ENCODE peak calls at places on chromosome 15, in four cellular contexts. C, R, Q and E are unnamed samples.

GRCh38 chr15:74272812-74273211 is 36.7 kb downstream of the CCDC33 start:
- DNase-seq in C (no peak), R (no peak), Q (no peak), E (peak)

GRCh38 chr15:70463453-70463834 is 299.9 kb downstream of the UACA start:
- DNase-seq in C (no peak), R (no peak), Q (no peak), E (no peak)

GRCh38 chr15:99955181-99955525 is 221.9 kb upstream of the LYSMD4 start:
- DNase-seq in C (no peak), R (no peak), Q (no peak), E (peak)

GRCh38 chr15:77693576-77693975 is 60.9 kb upstream of the LINGO1 start:
- DNase-seq in C (no peak), R (no peak), Q (no peak), E (no peak)

GRCh38 chr15:46344115-46344749 is 709.4 kb downstream of the SQOR start:
- DNase-seq in C (no peak), R (no peak), Q (no peak), E (no peak)

GRCh38 chr15:37099321-37100108 is 834 bp downstream of the MEIS2 start:
- DNase-seq in C (peak), R (no peak), Q (peak), E (peak)

GRCh38 chr15:67834593-67835348 is 5.1 kb downstream of the RNU6-1 start:
- DNase-seq in C (no peak), R (no peak), Q (no peak), E (no peak)

GRCh38 chr15:88018865-88019626 is 237.5 kb downstream of the NTRK3 start:
- DNase-seq in C (no peak), R (no peak), Q (no peak), E (no peak)

GRCh38 chr15:54149115-54149531 is 170.9 kb downstream of the UNC13C start:
- DNase-seq in C (no peak), R (no peak), Q (no peak), E (no peak)

GRCh38 chr15:95872366-95872771 is 458.1 kb upstream of the NR2F2 start:
- DNase-seq in C (no peak), R (no peak), Q (no peak), E (peak)

GRCh38 chr15:47516576-47517371 is 200.5 kb upstream of the SEMA6D start:
- DNase-seq in C (no peak), R (no peak), Q (no peak), E (peak)

GRCh38 chr15:49387471-49387870 is 35.6 kb upstream of the FGF7 start:
- DNase-seq in C (no peak), R (no peak), Q (no peak), E (no peak)

GRCh38 chr15:63502843-63503738 is 1.3 kb upstream of the USP3 start:
- DNase-seq in C (peak), R (peak), Q (peak), E (peak)

GRCh38 chr15:87707581-87708130 is 548.9 kb downstream of the NTRK3 start:
- DNase-seq in C (no peak), R (no peak), Q (no peak), E (no peak)

GRCh38 chr15:70336425-70337009 is 238.8 kb upstream of the TLE3 start:
- DNase-seq in C (no peak), R (no peak), Q (no peak), E (no peak)

GRCh38 chr15:29596266-29596665 is 226.0 kb downstream of the TJP1 start:
- DNase-seq in C (no peak), R (no peak), Q (no peak), E (peak)

GRCh38 chr15:55221090-55222011 is 24.6 kb upstream of the RSL24D1 start:
- DNase-seq in C (no peak), R (no peak), Q (no peak), E (peak)

GRCh38 chr15:25849431-25849921 is 13.7 kb downstream of the ATP10A start:
- DNase-seq in C (no peak), R (no peak), Q (no peak), E (peak)

GRCh38 chr15:68431792-68432401 is at the start of gene ITGA11:
- DNase-seq in C (peak), R (no peak), Q (no peak), E (peak)

GRCh38 chr15:91023720-91024119 is 1.3 kb upstream of the VPS33B start:
- DNase-seq in C (no peak), R (no peak), Q (no peak), E (no peak)

GRCh38 chr15:53530762-53531161 is 228.7 kb downstream of the WDR72 start:
- DNase-seq in C (no peak), R (no peak), Q (no peak), E (no peak)

GRCh38 chr15:76208786-76209424 is 102.4 kb downstream of the ETFA start:
- DNase-seq in C (no peak), R (no peak), Q (no peak), E (no peak)

GRCh38 chr15:25366058-25366457 is 72.8 kb downstream of the UBE3A start:
- DNase-seq in C (no peak), R (no peak), Q (no peak), E (peak)

GRCh38 chr15:32935139-32935538 is 217.3 kb downstream of the GREM1 start:
- DNase-seq in C (no peak), R (no peak), Q (no peak), E (no peak)

GRCh38 chr15:69194854-69195253 is 34.4 kb downstream of the GLCE start:
- DNase-seq in C (no peak), R (no peak), Q (no peak), E (no peak)

GRCh38 chr15:45458746-45459403 is 63.7 kb downstream of the SLC30A4 start:
- DNase-seq in C (peak), R (peak), Q (peak), E (peak)

GRCh38 chr15:51621917-51622268 is 678 bp downstream of the DMXL2 start:
- DNase-seq in C (peak), R (no peak), Q (peak), E (peak)

GRCh38 chr15:63040509-63040908 is 2.0 kb upstream of the TPM1 start:
- DNase-seq in C (no peak), R (no peak), Q (no peak), E (no peak)

GRCh38 chr15:83380682-83381081 is 66.5 kb upstream of the SH3GL3 start:
- DNase-seq in C (no peak), R (no peak), Q (peak), E (peak)

GRCh38 chr15:27238209-27238608 is 267.2 kb downstream of the GABRG3 start:
- DNase-seq in C (no peak), R (no peak), Q (no peak), E (no peak)

GRCh38 chr15:70348581-70349344 is 251.0 kb upstream of the TLE3 start:
- DNase-seq in C (peak), R (no peak), Q (peak), E (no peak)

GRCh38 chr15:74430510-74430951 is 3.2 kb downstream of the SEMA7A start:
- DNase-seq in C (no peak), R (no peak), Q (no peak), E (no peak)

DNA sequence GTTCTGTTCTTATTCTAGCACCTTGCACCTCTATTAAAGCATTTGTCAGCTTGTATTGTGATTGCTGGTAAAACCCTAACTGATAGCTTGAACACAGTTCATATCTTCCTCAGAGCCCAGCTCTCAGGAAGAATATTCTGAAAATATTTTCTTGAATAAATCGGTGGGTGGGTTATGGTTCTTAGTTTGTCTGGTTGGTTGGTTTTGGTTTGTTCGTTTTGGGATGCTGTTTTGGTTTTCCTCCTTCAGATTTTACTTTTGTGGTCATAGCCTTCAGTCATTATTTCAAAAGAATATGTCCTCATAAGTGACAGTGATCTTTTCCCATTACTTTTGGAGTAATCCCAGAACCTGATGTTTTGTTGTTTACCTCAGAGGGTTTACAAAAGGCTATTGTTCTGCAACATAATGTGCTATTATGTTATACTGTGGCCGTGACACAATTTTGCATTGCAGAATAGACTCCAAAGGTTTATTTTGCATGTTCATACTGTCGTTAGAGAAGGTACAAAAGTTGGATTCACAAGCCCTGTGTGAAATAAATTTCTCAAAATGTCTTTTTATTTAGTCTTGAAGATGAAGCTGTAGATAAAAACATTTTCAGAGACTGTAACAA is 2.7 kb upstream of the TMEM87A start:
- DNase-seq in C (no peak), R (no peak), Q (no peak), E (no peak)
- H3K4me3 ChIP-seq in C (no peak), R (no peak), Q (peak), E (peak)

GRCh38 chr15:58065011-58065444 is 483 bp downstream of the ALDH1A2 start:
- DNase-seq in C (no peak), R (no peak), Q (no peak), E (no peak)
- H3K4me3 ChIP-seq in C (no peak), R (no peak), Q (peak), E (no peak)

GRCh38 chr15:60021589-60022378 is 17.7 kb downstream of the FOXB1 start:
- DNase-seq in C (no peak), R (no peak), Q (no peak), E (peak)
- H3K4me3 ChIP-seq in C (no peak), R (no peak), Q (no peak), E (no peak)

GRCh38 chr15:41773332-41773728 is 954 bp upstream of the MAPKBP1 start:
- DNase-seq in C (no peak), R (no peak), Q (no peak), E (no peak)
- H3K4me3 ChIP-seq in C (no peak), R (peak), Q (no peak), E (peak)

GRCh38 chr15:65277015-65277414 is 9.7 kb downstream of the PARP16 start:
- DNase-seq in C (no peak), R (no peak), Q (no peak), E (no peak)
- H3K4me3 ChIP-seq in C (no peak), R (no peak), Q (no peak), E (no peak)